ENCODE peak calls at places on chromosomes 3 and 15, in five cellular contexts. N, S, P, O and Z are unnamed samples.

GRCh38 chr3:161163297-161163696 is 57.8 kb upstream of the NMD3 start:
- DNase-seq in N (no peak), S (peak), P (peak), O (no peak), Z (no peak)

GRCh38 chr3:129616291-129616690 is 9.8 kb upstream of the PLXND1 start:
- DNase-seq in N (no peak), S (no peak), P (no peak), O (no peak), Z (no peak)

GRCh38 chr15:99248000-99248727 is 1.2 kb downstream of the TTC23 start:
- DNase-seq in N (no peak), S (no peak), P (no peak), O (no peak), Z (no peak)

GRCh38 chr3:188772886-188773285 is 398.9 kb upstream of the TPRG1 start:
- DNase-seq in N (no peak), S (peak), P (peak), O (no peak), Z (no peak)

GRCh38 chr3:136545664-136546266 is 206.4 kb downstream of the STAG1 start:
- DNase-seq in N (no peak), S (no peak), P (no peak), O (no peak), Z (peak)

GRCh38 chr3:41682996-41683395 is 278.9 kb downstream of the ULK4 start:
- DNase-seq in N (no peak), S (peak), P (peak), O (no peak), Z (no peak)

GRCh38 chr3:1439395-1439794 is 346.6 kb downstream of the CNTN6 start:
- DNase-seq in N (no peak), S (peak), P (no peak), O (no peak), Z (no peak)

GRCh38 chr3:16272588-16272987 is 7.6 kb downstream of the OXNAD1 start:
- DNase-seq in N (no peak), S (no peak), P (no peak), O (no peak), Z (no peak)

GRCh38 chr3:64808056-64808455 is 120.3 kb upstream of the ADAMTS9 start:
- DNase-seq in N (no peak), S (no peak), P (no peak), O (no peak), Z (no peak)